ENCODE peak calls at places on chromosome 16, in ten cellular contexts. E, L, T, K, C, B, R, D, N and J are unnamed samples. For H3K4me1, the result is how much of the 10 kb centered on the place peaks cover.

GRCh38 chr16:30645727-30646126 is 5.0 kb upstream of the PRR14 start:
- DNase-seq in B (no peak), T (no peak), R (no peak), C (no peak), N (no peak), E (no peak), D (no peak), K (no peak), L (no peak), J (no peak)

GRCh38 chr16:88921603-88921995 is 55.1 kb upstream of the PABPN1L start:
- DNase-seq in B (no peak), T (no peak), N (no peak), K (no peak), C (no peak), R (no peak), D (no peak), E (no peak), L (no peak), J (no peak)

GRCh38 chr16:46808997-46809396 is 22.0 kb downstream of the C16orf87 start:
- DNase-seq in T (no peak), N (no peak), D (no peak), C (no peak), L (no peak), R (no peak), B (no peak), K (no peak), E (no peak), J (no peak)

GRCh38 chr16:70453891-70454220 is 539 bp upstream of the FCSK start:
- DNase-seq in D (no peak), N (no peak), E (no peak), C (no peak), B (no peak), T (no peak), K (peak), R (no peak), L (no peak), J (no peak)

GRCh38 chr16:56594292-56594619 is 4.9 kb downstream of the MT3 start:
- DNase-seq in R (no peak), L (no peak), B (no peak), N (no peak), E (no peak), T (no peak), K (no peak), C (no peak), D (no peak), J (no peak)

GRCh38 chr16:81752225-81752875 is 26.7 kb upstream of the PLCG2 start:
- DNase-seq in R (no peak), T (peak), E (no peak), D (no peak), N (peak), L (peak), B (no peak), C (no peak), K (no peak), J (no peak)

GRCh38 chr16:68486671-68487495 is 38.6 kb upstream of the SMPD3 start:
- DNase-seq in E (no peak), L (no peak), R (no peak), D (no peak), B (no peak), T (no peak), C (no peak), K (peak), N (no peak), J (no peak)

GRCh38 chr16:23877107-23878070 is 41.6 kb downstream of the PRKCB start:
- DNase-seq in R (no peak), C (no peak), D (no peak), N (no peak), B (no peak), E (no peak), T (no peak), K (no peak), L (no peak), J (no peak)

GRCh38 chr16:88455610-88456355 is 2.7 kb downstream of the ZFPM1 start:
- DNase-seq in C (peak), R (peak), N (peak), T (no peak), B (no peak), E (peak), D (peak), L (peak), K (peak), J (no peak)

GRCh38 chr16:17343028-17343427 is 127.7 kb downstream of the XYLT1 start:
- DNase-seq in E (peak), D (no peak), T (no peak), K (no peak), R (no peak), L (no peak), B (no peak), C (peak), N (no peak), J (no peak)

GRCh38 chr16:65315004-65315398 is 193.1 kb upstream of the CDH11 start:
- DNase-seq in N (no peak), B (peak), L (no peak), T (peak), E (no peak), D (no peak), K (peak), R (no peak), C (no peak), J (peak)

GRCh38 chr16:89153848-89154271 is 17.7 kb upstream of the CDH15 start:
- DNase-seq in E (no peak), B (no peak), C (no peak), K (no peak), L (no peak), R (no peak), T (peak), D (no peak), N (no peak), J (no peak)

GRCh38 chr16:53773150-53773846 is 69.3 kb downstream of the FTO start:
- DNase-seq in L (peak), E (no peak), K (peak), T (no peak), B (no peak), N (peak), R (no peak), C (no peak), D (peak), J (peak)

DNA sequence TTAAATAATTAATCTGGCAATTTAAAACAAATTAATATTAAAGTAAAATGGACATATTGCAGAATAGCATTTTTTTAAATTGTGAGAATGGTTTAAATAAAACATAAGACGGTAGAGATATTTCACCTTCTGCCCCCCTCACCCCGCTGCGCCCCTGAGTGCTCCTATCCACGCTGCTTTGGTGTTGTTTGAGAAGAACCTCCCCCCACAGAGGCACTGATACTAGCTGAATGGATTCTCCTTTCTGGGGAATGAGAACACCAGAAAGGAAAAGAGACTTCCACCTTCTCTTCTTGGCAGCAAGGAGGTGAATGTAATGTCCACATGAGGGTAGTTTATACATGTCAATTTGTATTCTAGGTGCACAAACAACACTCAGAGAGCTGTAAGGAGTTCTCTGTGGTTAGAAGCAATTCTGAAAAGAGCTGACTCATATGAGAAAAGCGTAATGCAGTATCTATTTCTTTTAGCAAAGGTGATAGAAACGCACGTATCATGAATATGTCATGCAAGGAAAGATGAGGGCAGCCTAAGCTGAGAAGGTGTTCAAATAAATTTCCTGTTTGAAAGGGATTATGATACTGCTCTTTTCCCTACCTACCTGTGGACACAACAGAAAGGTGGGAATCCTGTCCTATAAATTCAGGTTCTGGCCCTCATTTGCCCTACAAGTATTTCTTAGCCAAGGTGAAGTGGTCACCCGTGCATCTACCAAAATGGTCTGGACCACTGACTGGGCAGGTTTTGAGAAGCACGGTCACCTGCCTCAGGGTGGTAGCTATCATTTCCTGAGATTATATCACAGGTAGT is 126.9 kb downstream of the PARN start:
- DNase-seq in R (no peak), C (no peak), N (peak), T (no peak), L (no peak), B (no peak), D (peak), K (no peak), E (no peak), J (no peak)
- H3K4me1 ChIP-seq in R (half or more), C (under half), N (under half), T (half or more), L (under half), B (under half), D (under half), K (under half), E (under half), J (under half)

GRCh38 chr16:4728676-4729075 is 5.4 kb downstream of the ANKS3 start:
- DNase-seq in N (no peak), R (no peak), D (no peak), B (no peak), T (peak), E (no peak), L (no peak), C (no peak), K (no peak), J (no peak)

GRCh38 chr16:4726616-4727015 is 7.5 kb downstream of the ANKS3 start:
- DNase-seq in D (no peak), C (no peak), R (no peak), K (no peak), L (no peak), E (no peak), B (no peak), T (peak), N (no peak), J (no peak)

GRCh38 chr16:4724661-4725270 is 9.3 kb downstream of the ANKS3 start:
- DNase-seq in K (no peak), L (no peak), E (no peak), D (no peak), T (peak), C (no peak), R (no peak), N (no peak), B (no peak), J (no peak)

GRCh38 chr16:4718466-4718865 is 15.6 kb downstream of the ANKS3 start:
- DNase-seq in B (no peak), N (no peak), C (no peak), K (no peak), L (no peak), E (no peak), D (no peak), T (no peak), R (no peak), J (no peak)

DNA sequence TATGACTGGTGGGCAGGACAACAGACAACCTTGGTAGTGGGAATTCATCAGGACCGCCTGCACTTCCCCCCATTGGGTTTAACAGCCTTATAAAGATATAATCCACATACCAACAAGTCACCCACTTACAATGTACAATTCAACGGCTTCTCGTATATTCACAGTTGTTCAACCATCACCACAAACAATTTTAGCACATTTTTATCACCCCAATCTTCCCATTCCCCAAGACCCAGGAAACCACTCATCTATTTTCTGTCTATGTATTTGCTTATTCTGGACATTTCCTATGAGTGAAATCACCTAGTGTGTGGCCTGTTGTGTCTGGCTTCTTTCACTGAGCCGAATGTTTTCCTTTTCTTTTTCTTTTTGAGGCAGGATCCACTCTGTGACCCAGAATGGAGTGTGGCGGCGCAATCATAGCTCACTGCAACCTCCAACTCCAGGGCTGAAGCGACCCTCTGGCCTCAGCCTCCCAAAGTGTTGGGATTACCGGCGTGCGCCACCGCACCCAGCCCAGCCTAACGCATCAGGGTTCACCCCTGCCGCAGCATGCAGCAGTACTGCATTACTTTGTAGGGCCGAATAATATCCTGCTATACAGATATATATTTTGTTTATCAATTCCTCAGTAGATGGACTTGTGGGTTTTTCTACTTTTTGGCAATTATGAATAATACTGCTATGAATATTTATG is 10.9 kb downstream of the ANKS3 start:
- DNase-seq in E (no peak), C (no peak), K (no peak), B (no peak), T (peak), N (no peak), L (no peak), R (no peak), D (no peak), J (no peak)
- H3K27ac ChIP-seq in E (no peak), C (no peak), K (no peak), B (no peak), T (no peak), N (no peak), L (no peak), R (no peak), D (no peak), J (no peak)

DNA sequence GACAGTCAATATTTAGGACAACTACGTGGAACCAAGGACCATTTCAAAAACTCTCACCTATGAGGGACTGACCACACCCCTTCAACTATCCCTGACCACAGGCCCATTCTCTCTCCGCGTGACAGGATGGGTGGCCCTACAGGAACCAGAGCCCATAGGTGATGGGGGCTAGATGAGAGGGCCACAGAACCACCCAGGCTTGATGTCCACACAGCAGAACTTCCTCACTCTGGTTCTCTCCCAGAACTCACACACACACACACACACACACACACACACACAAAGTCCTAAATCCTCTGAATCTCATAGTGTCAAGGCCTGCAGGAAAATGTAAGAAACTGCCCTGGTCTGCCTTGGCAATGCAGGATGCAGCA is 1.5 kb downstream of the ZNF319 start:
- DNase-seq in D (no peak), T (no peak), R (no peak), L (no peak), K (no peak), E (no peak), N (no peak), B (peak), C (no peak), J (no peak)
- H3K4me3 ChIP-seq in D (peak), T (peak), R (peak), L (no peak), K (peak), E (peak), N (peak), B (no peak), C (peak), J (no peak)

GRCh38 chr16:21973945-21974344 is 20.8 kb downstream of the UQCRC2 start:
- DNase-seq in D (no peak), C (no peak), B (no peak), L (no peak), K (no peak), N (no peak), T (no peak), R (no peak), E (no peak), J (no peak)

DNA sequence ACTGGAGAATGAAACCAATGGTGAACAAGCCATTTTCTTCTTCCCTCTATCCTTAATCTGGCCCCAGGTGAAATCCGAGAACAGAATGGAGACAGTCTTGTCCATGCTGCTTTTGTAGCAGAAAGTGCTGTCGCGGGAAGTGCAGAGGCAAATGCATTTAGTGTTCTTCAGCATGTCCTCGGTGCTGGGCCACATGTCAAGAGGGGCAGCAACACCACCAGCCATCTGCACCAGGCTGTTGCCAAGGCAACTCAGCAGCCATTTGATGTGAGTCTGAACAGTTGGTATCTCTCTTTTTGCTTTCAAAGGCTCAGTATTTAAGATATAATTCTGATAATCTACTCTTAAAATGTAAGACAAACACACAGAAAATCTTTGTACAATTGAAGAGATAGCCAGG is 18.7 kb downstream of the UQCRC2 start:
- DNase-seq in K (no peak), D (no peak), B (no peak), L (no peak), T (no peak), C (no peak), N (no peak), E (no peak), R (no peak), J (no peak)
- H3K4me1 ChIP-seq in K (under half), D (under half), B (under half), L (under half), T (under half), C (under half), N (under half), E (under half), R (under half), J (under half)

GRCh38 chr16:27234171-27234570 is 30.8 kb downstream of the KDM8 start:
- DNase-seq in B (peak), L (no peak), K (no peak), R (no peak), T (no peak), D (no peak), N (no peak), E (no peak), C (no peak), J (no peak)
- H3K27ac ChIP-seq in B (no peak), L (no peak), K (no peak), R (no peak), T (no peak), D (peak), N (no peak), E (peak), C (peak), J (peak)